ENCODE peak calls at places on chromosome 16, in eight cellular contexts. One of them, this sample, is unnamed.

GRCh38 chr16:85974428-85975375 is 75.7 kb downstream of the IRF8 start:
- DNase-seq in keratinocyte: no peak
- DNase-seq in HCT116: no peak
- DNase-seq in stimulated activated CD4-positive, alpha-beta T cell treated with anti-CD3 and anti-CD28 coated beads, Interleukin-2, amount 100 ng/mL, for 48 hours: no peak
- DNase-seq in NCI-H2081: no peak
- DNase-seq in stimulated activated CD8-positive, alpha-beta memory T cell treated with anti-CD3 and anti-CD28 coated beads, Interleukin-15, amount 100 ng/mL, for 48 hours: no peak
- DNase-seq in NCI-H446: no peak
- DNase-seq in foreskin fibroblast: no peak
- DNase-seq in this sample: no peak

GRCh38 chr16:1645914-1646525 is 32.1 kb upstream of the JPT2 start:
- DNase-seq in keratinocyte: no peak
- DNase-seq in HCT116: no peak
- DNase-seq in stimulated activated CD4-positive, alpha-beta T cell treated with anti-CD3 and anti-CD28 coated beads, Interleukin-2, amount 100 ng/mL, for 48 hours: peak; percentile 20
- DNase-seq in NCI-H2081: peak; percentile 18
- DNase-seq in stimulated activated CD8-positive, alpha-beta memory T cell treated with anti-CD3 and anti-CD28 coated beads, Interleukin-15, amount 100 ng/mL, for 48 hours: no peak
- DNase-seq in NCI-H446: no peak
- DNase-seq in foreskin fibroblast: peak; percentile 39
- DNase-seq in this sample: no peak

GRCh38 chr16:11482946-11483748 is 103.6 kb downstream of the LITAF start:
- DNase-seq in keratinocyte: no peak
- DNase-seq in HCT116: no peak
- DNase-seq in stimulated activated CD4-positive, alpha-beta T cell treated with anti-CD3 and anti-CD28 coated beads, Interleukin-2, amount 100 ng/mL, for 48 hours: no peak
- DNase-seq in NCI-H2081: no peak
- DNase-seq in stimulated activated CD8-positive, alpha-beta memory T cell treated with anti-CD3 and anti-CD28 coated beads, Interleukin-15, amount 100 ng/mL, for 48 hours: no peak
- DNase-seq in NCI-H446: no peak
- DNase-seq in foreskin fibroblast: no peak
- DNase-seq in this sample: no peak

GRCh38 chr16:70686376-70687171 is 721 bp upstream of the MTSS2 start:
- DNase-seq in keratinocyte: no peak
- DNase-seq in HCT116: no peak
- DNase-seq in stimulated activated CD4-positive, alpha-beta T cell treated with anti-CD3 and anti-CD28 coated beads, Interleukin-2, amount 100 ng/mL, for 48 hours: no peak
- DNase-seq in NCI-H2081: no peak
- DNase-seq in stimulated activated CD8-positive, alpha-beta memory T cell treated with anti-CD3 and anti-CD28 coated beads, Interleukin-15, amount 100 ng/mL, for 48 hours: no peak
- DNase-seq in NCI-H446: no peak
- DNase-seq in foreskin fibroblast: no peak
- DNase-seq in this sample: no peak

GRCh38 chr16:31874354-31875111 is 926 bp downstream of the ZNF267 start:
- DNase-seq in keratinocyte: no peak
- DNase-seq in HCT116: no peak
- DNase-seq in stimulated activated CD4-positive, alpha-beta T cell treated with anti-CD3 and anti-CD28 coated beads, Interleukin-2, amount 100 ng/mL, for 48 hours: no peak
- DNase-seq in NCI-H2081: no peak
- DNase-seq in stimulated activated CD8-positive, alpha-beta memory T cell treated with anti-CD3 and anti-CD28 coated beads, Interleukin-15, amount 100 ng/mL, for 48 hours: no peak
- DNase-seq in NCI-H446: peak; percentile 25
- DNase-seq in foreskin fibroblast: no peak
- DNase-seq in this sample: peak; percentile 60

GRCh38 chr16:81472391-81472790 is 27.8 kb downstream of the CMIP start:
- DNase-seq in keratinocyte: no peak
- DNase-seq in HCT116: no peak
- DNase-seq in stimulated activated CD4-positive, alpha-beta T cell treated with anti-CD3 and anti-CD28 coated beads, Interleukin-2, amount 100 ng/mL, for 48 hours: no peak
- DNase-seq in NCI-H2081: no peak
- DNase-seq in stimulated activated CD8-positive, alpha-beta memory T cell treated with anti-CD3 and anti-CD28 coated beads, Interleukin-15, amount 100 ng/mL, for 48 hours: no peak
- DNase-seq in NCI-H446: no peak
- DNase-seq in foreskin fibroblast: no peak
- DNase-seq in this sample: no peak

GRCh38 chr16:13873835-13874438 is 46.0 kb upstream of the ERCC4 start:
- DNase-seq in keratinocyte: no peak
- DNase-seq in HCT116: peak; percentile 28
- DNase-seq in stimulated activated CD4-positive, alpha-beta T cell treated with anti-CD3 and anti-CD28 coated beads, Interleukin-2, amount 100 ng/mL, for 48 hours: no peak
- DNase-seq in NCI-H2081: no peak
- DNase-seq in stimulated activated CD8-positive, alpha-beta memory T cell treated with anti-CD3 and anti-CD28 coated beads, Interleukin-15, amount 100 ng/mL, for 48 hours: no peak
- DNase-seq in NCI-H446: peak; percentile 60
- DNase-seq in foreskin fibroblast: no peak
- DNase-seq in this sample: peak; percentile 45

GRCh38 chr16:83532634-83533033 is 275.1 kb upstream of the HSBP1 start:
- DNase-seq in keratinocyte: no peak
- DNase-seq in HCT116: no peak
- DNase-seq in stimulated activated CD4-positive, alpha-beta T cell treated with anti-CD3 and anti-CD28 coated beads, Interleukin-2, amount 100 ng/mL, for 48 hours: no peak
- DNase-seq in NCI-H2081: no peak
- DNase-seq in stimulated activated CD8-positive, alpha-beta memory T cell treated with anti-CD3 and anti-CD28 coated beads, Interleukin-15, amount 100 ng/mL, for 48 hours: no peak
- DNase-seq in NCI-H446: no peak
- DNase-seq in foreskin fibroblast: no peak
- DNase-seq in this sample: no peak

GRCh38 chr16:29810699-29811169 is 1.3 kb upstream of the PRRT2 start:
- DNase-seq in keratinocyte: no peak
- DNase-seq in HCT116: no peak
- DNase-seq in stimulated activated CD4-positive, alpha-beta T cell treated with anti-CD3 and anti-CD28 coated beads, Interleukin-2, amount 100 ng/mL, for 48 hours: no peak
- DNase-seq in NCI-H2081: no peak
- DNase-seq in stimulated activated CD8-positive, alpha-beta memory T cell treated with anti-CD3 and anti-CD28 coated beads, Interleukin-15, amount 100 ng/mL, for 48 hours: no peak
- DNase-seq in NCI-H446: no peak
- DNase-seq in foreskin fibroblast: no peak
- DNase-seq in this sample: no peak

GRCh38 chr16:78184554-78185183 is 85.2 kb downstream of the WWOX start:
- DNase-seq in keratinocyte: no peak
- DNase-seq in HCT116: no peak
- DNase-seq in stimulated activated CD4-positive, alpha-beta T cell treated with anti-CD3 and anti-CD28 coated beads, Interleukin-2, amount 100 ng/mL, for 48 hours: no peak
- DNase-seq in NCI-H2081: peak; percentile 37
- DNase-seq in stimulated activated CD8-positive, alpha-beta memory T cell treated with anti-CD3 and anti-CD28 coated beads, Interleukin-15, amount 100 ng/mL, for 48 hours: no peak
- DNase-seq in NCI-H446: no peak
- DNase-seq in foreskin fibroblast: no peak
- DNase-seq in this sample: no peak

GRCh38 chr16:57757326-57757786 is 21.8 kb downstream of the KATNB1 start:
- DNase-seq in keratinocyte: no peak
- DNase-seq in HCT116: no peak
- DNase-seq in stimulated activated CD4-positive, alpha-beta T cell treated with anti-CD3 and anti-CD28 coated beads, Interleukin-2, amount 100 ng/mL, for 48 hours: peak; percentile 92
- DNase-seq in NCI-H2081: peak; percentile 26
- DNase-seq in stimulated activated CD8-positive, alpha-beta memory T cell treated with anti-CD3 and anti-CD28 coated beads, Interleukin-15, amount 100 ng/mL, for 48 hours: peak; percentile 63
- DNase-seq in NCI-H446: peak; percentile 56
- DNase-seq in foreskin fibroblast: peak; percentile 68
- DNase-seq in this sample: peak; percentile 49

GRCh38 chr16:75392911-75393310 is 40.4 kb downstream of the CFDP1 start:
- DNase-seq in keratinocyte: no peak
- DNase-seq in HCT116: no peak
- DNase-seq in stimulated activated CD4-positive, alpha-beta T cell treated with anti-CD3 and anti-CD28 coated beads, Interleukin-2, amount 100 ng/mL, for 48 hours: no peak
- DNase-seq in NCI-H2081: no peak
- DNase-seq in stimulated activated CD8-positive, alpha-beta memory T cell treated with anti-CD3 and anti-CD28 coated beads, Interleukin-15, amount 100 ng/mL, for 48 hours: no peak
- DNase-seq in NCI-H446: no peak
- DNase-seq in foreskin fibroblast: peak; percentile 37
- DNase-seq in this sample: no peak

GRCh38 chr16:31215287-31216115 is 1.4 kb downstream of the PYDC1 start:
- DNase-seq in keratinocyte: no peak
- DNase-seq in HCT116: peak; percentile 63
- DNase-seq in stimulated activated CD4-positive, alpha-beta T cell treated with anti-CD3 and anti-CD28 coated beads, Interleukin-2, amount 100 ng/mL, for 48 hours: no peak
- DNase-seq in NCI-H2081: no peak
- DNase-seq in stimulated activated CD8-positive, alpha-beta memory T cell treated with anti-CD3 and anti-CD28 coated beads, Interleukin-15, amount 100 ng/mL, for 48 hours: no peak
- DNase-seq in NCI-H446: no peak
- DNase-seq in foreskin fibroblast: peak; percentile 50
- DNase-seq in this sample: peak; percentile 97

GRCh38 chr16:73183678-73184092 is 135.8 kb upstream of the ZFHX3 start:
- DNase-seq in keratinocyte: no peak
- DNase-seq in HCT116: no peak
- DNase-seq in stimulated activated CD4-positive, alpha-beta T cell treated with anti-CD3 and anti-CD28 coated beads, Interleukin-2, amount 100 ng/mL, for 48 hours: no peak
- DNase-seq in NCI-H2081: no peak
- DNase-seq in stimulated activated CD8-positive, alpha-beta memory T cell treated with anti-CD3 and anti-CD28 coated beads, Interleukin-15, amount 100 ng/mL, for 48 hours: no peak
- DNase-seq in NCI-H446: no peak
- DNase-seq in foreskin fibroblast: peak; percentile 67
- DNase-seq in this sample: no peak

GRCh38 chr16:50368410-50369132 is at the start of gene BRD7:
- DNase-seq in keratinocyte: no peak
- DNase-seq in HCT116: no peak
- DNase-seq in stimulated activated CD4-positive, alpha-beta T cell treated with anti-CD3 and anti-CD28 coated beads, Interleukin-2, amount 100 ng/mL, for 48 hours: peak; percentile 62
- DNase-seq in NCI-H2081: peak; percentile 31
- DNase-seq in stimulated activated CD8-positive, alpha-beta memory T cell treated with anti-CD3 and anti-CD28 coated beads, Interleukin-15, amount 100 ng/mL, for 48 hours: peak; percentile 60
- DNase-seq in NCI-H446: peak; percentile 48
- DNase-seq in foreskin fibroblast: peak; percentile 52
- DNase-seq in this sample: peak; percentile 61

GRCh38 chr16:48232459-48233040 is 11.6 kb upstream of the LONP2 start:
- DNase-seq in keratinocyte: no peak
- DNase-seq in HCT116: no peak
- DNase-seq in stimulated activated CD4-positive, alpha-beta T cell treated with anti-CD3 and anti-CD28 coated beads, Interleukin-2, amount 100 ng/mL, for 48 hours: no peak
- DNase-seq in NCI-H2081: no peak
- DNase-seq in stimulated activated CD8-positive, alpha-beta memory T cell treated with anti-CD3 and anti-CD28 coated beads, Interleukin-15, amount 100 ng/mL, for 48 hours: no peak
- DNase-seq in NCI-H446: no peak
- DNase-seq in foreskin fibroblast: no peak
- DNase-seq in this sample: no peak

GRCh38 chr16:25065899-25066298 is 45.6 kb upstream of the LCMT1 start:
- DNase-seq in keratinocyte: no peak
- DNase-seq in HCT116: no peak
- DNase-seq in stimulated activated CD4-positive, alpha-beta T cell treated with anti-CD3 and anti-CD28 coated beads, Interleukin-2, amount 100 ng/mL, for 48 hours: no peak
- DNase-seq in NCI-H2081: no peak
- DNase-seq in stimulated activated CD8-positive, alpha-beta memory T cell treated with anti-CD3 and anti-CD28 coated beads, Interleukin-15, amount 100 ng/mL, for 48 hours: no peak
- DNase-seq in NCI-H446: no peak
- DNase-seq in foreskin fibroblast: no peak
- DNase-seq in this sample: no peak

GRCh38 chr16:27369806-27370205 is 32.2 kb upstream of the IL21R start:
- DNase-seq in keratinocyte: no peak
- DNase-seq in HCT116: no peak
- DNase-seq in stimulated activated CD4-positive, alpha-beta T cell treated with anti-CD3 and anti-CD28 coated beads, Interleukin-2, amount 100 ng/mL, for 48 hours: no peak
- DNase-seq in NCI-H2081: no peak
- DNase-seq in stimulated activated CD8-positive, alpha-beta memory T cell treated with anti-CD3 and anti-CD28 coated beads, Interleukin-15, amount 100 ng/mL, for 48 hours: no peak
- DNase-seq in NCI-H446: no peak
- DNase-seq in foreskin fibroblast: peak; percentile 91
- DNase-seq in this sample: no peak

GRCh38 chr16:89738538-89739317 is 17.4 kb downstream of the ZNF276 start:
- DNase-seq in keratinocyte: no peak
- DNase-seq in HCT116: no peak
- DNase-seq in stimulated activated CD4-positive, alpha-beta T cell treated with anti-CD3 and anti-CD28 coated beads, Interleukin-2, amount 100 ng/mL, for 48 hours: no peak
- DNase-seq in NCI-H2081: no peak
- DNase-seq in stimulated activated CD8-positive, alpha-beta memory T cell treated with anti-CD3 and anti-CD28 coated beads, Interleukin-15, amount 100 ng/mL, for 48 hours: no peak
- DNase-seq in NCI-H446: no peak
- DNase-seq in foreskin fibroblast: no peak
- DNase-seq in this sample: no peak

GRCh38 chr16:57760357-57761160 is 25.0 kb downstream of the KATNB1 start:
- DNase-seq in keratinocyte: no peak
- DNase-seq in HCT116: no peak
- DNase-seq in stimulated activated CD4-positive, alpha-beta T cell treated with anti-CD3 and anti-CD28 coated beads, Interleukin-2, amount 100 ng/mL, for 48 hours: no peak
- DNase-seq in NCI-H2081: no peak
- DNase-seq in stimulated activated CD8-positive, alpha-beta memory T cell treated with anti-CD3 and anti-CD28 coated beads, Interleukin-15, amount 100 ng/mL, for 48 hours: no peak
- DNase-seq in NCI-H446: no peak
- DNase-seq in foreskin fibroblast: no peak
- DNase-seq in this sample: no peak

GRCh38 chr16:783404-784161 is 4.6 kb downstream of the RPUSD1 start:
- DNase-seq in keratinocyte: no peak
- DNase-seq in HCT116: no peak
- DNase-seq in stimulated activated CD4-positive, alpha-beta T cell treated with anti-CD3 and anti-CD28 coated beads, Interleukin-2, amount 100 ng/mL, for 48 hours: no peak
- DNase-seq in NCI-H2081: no peak
- DNase-seq in stimulated activated CD8-positive, alpha-beta memory T cell treated with anti-CD3 and anti-CD28 coated beads, Interleukin-15, amount 100 ng/mL, for 48 hours: no peak
- DNase-seq in NCI-H446: no peak
- DNase-seq in foreskin fibroblast: no peak
- DNase-seq in this sample: no peak

GRCh38 chr16:12392585-12393089 is 411.1 kb downstream of the CPPED1 start:
- DNase-seq in keratinocyte: no peak
- DNase-seq in HCT116: no peak
- DNase-seq in stimulated activated CD4-positive, alpha-beta T cell treated with anti-CD3 and anti-CD28 coated beads, Interleukin-2, amount 100 ng/mL, for 48 hours: no peak
- DNase-seq in NCI-H2081: no peak
- DNase-seq in stimulated activated CD8-positive, alpha-beta memory T cell treated with anti-CD3 and anti-CD28 coated beads, Interleukin-15, amount 100 ng/mL, for 48 hours: no peak
- DNase-seq in NCI-H446: no peak
- DNase-seq in foreskin fibroblast: no peak
- DNase-seq in this sample: no peak

GRCh38 chr16:84868829-84869457 is 49.2 kb downstream of the CRISPLD2 start:
- DNase-seq in keratinocyte: no peak
- DNase-seq in HCT116: no peak
- DNase-seq in stimulated activated CD4-positive, alpha-beta T cell treated with anti-CD3 and anti-CD28 coated beads, Interleukin-2, amount 100 ng/mL, for 48 hours: no peak
- DNase-seq in NCI-H2081: no peak
- DNase-seq in stimulated activated CD8-positive, alpha-beta memory T cell treated with anti-CD3 and anti-CD28 coated beads, Interleukin-15, amount 100 ng/mL, for 48 hours: no peak
- DNase-seq in NCI-H446: peak; percentile 66
- DNase-seq in foreskin fibroblast: no peak
- DNase-seq in this sample: no peak

GRCh38 chr16:70688266-70688742 is 2.5 kb upstream of the MTSS2 start:
- DNase-seq in keratinocyte: no peak
- DNase-seq in HCT116: no peak
- DNase-seq in stimulated activated CD4-positive, alpha-beta T cell treated with anti-CD3 and anti-CD28 coated beads, Interleukin-2, amount 100 ng/mL, for 48 hours: no peak
- DNase-seq in NCI-H2081: no peak
- DNase-seq in stimulated activated CD8-positive, alpha-beta memory T cell treated with anti-CD3 and anti-CD28 coated beads, Interleukin-15, amount 100 ng/mL, for 48 hours: no peak
- DNase-seq in NCI-H446: peak; percentile 62
- DNase-seq in foreskin fibroblast: no peak
- DNase-seq in this sample: no peak

GRCh38 chr16:75121949-75122568 is 5.5 kb upstream of the LDHD start:
- DNase-seq in keratinocyte: no peak
- DNase-seq in HCT116: no peak
- DNase-seq in stimulated activated CD4-positive, alpha-beta T cell treated with anti-CD3 and anti-CD28 coated beads, Interleukin-2, amount 100 ng/mL, for 48 hours: no peak
- DNase-seq in NCI-H2081: no peak
- DNase-seq in stimulated activated CD8-positive, alpha-beta memory T cell treated with anti-CD3 and anti-CD28 coated beads, Interleukin-15, amount 100 ng/mL, for 48 hours: no peak
- DNase-seq in NCI-H446: no peak
- DNase-seq in foreskin fibroblast: no peak
- DNase-seq in this sample: no peak

GRCh38 chr16:84883301-84883700 is 63.5 kb downstream of the CRISPLD2 start:
- DNase-seq in keratinocyte: no peak
- DNase-seq in HCT116: no peak
- DNase-seq in stimulated activated CD4-positive, alpha-beta T cell treated with anti-CD3 and anti-CD28 coated beads, Interleukin-2, amount 100 ng/mL, for 48 hours: no peak
- DNase-seq in NCI-H2081: no peak
- DNase-seq in stimulated activated CD8-positive, alpha-beta memory T cell treated with anti-CD3 and anti-CD28 coated beads, Interleukin-15, amount 100 ng/mL, for 48 hours: no peak
- DNase-seq in NCI-H446: no peak
- DNase-seq in foreskin fibroblast: no peak
- DNase-seq in this sample: no peak

GRCh38 chr16:30183961-30184429 is 593 bp downstream of the CORO1A start:
- DNase-seq in keratinocyte: no peak
- DNase-seq in HCT116: no peak
- DNase-seq in stimulated activated CD4-positive, alpha-beta T cell treated with anti-CD3 and anti-CD28 coated beads, Interleukin-2, amount 100 ng/mL, for 48 hours: peak; percentile 53
- DNase-seq in NCI-H2081: no peak
- DNase-seq in stimulated activated CD8-positive, alpha-beta memory T cell treated with anti-CD3 and anti-CD28 coated beads, Interleukin-15, amount 100 ng/mL, for 48 hours: peak; percentile 46
- DNase-seq in NCI-H446: no peak
- DNase-seq in foreskin fibroblast: no peak
- DNase-seq in this sample: no peak

GRCh38 chr16:67470314-67470713 is 10.6 kb downstream of the ATP6V0D1 start:
- DNase-seq in keratinocyte: no peak
- DNase-seq in HCT116: no peak
- DNase-seq in stimulated activated CD4-positive, alpha-beta T cell treated with anti-CD3 and anti-CD28 coated beads, Interleukin-2, amount 100 ng/mL, for 48 hours: no peak
- DNase-seq in NCI-H2081: no peak
- DNase-seq in stimulated activated CD8-positive, alpha-beta memory T cell treated with anti-CD3 and anti-CD28 coated beads, Interleukin-15, amount 100 ng/mL, for 48 hours: no peak
- DNase-seq in NCI-H446: peak; percentile 83
- DNase-seq in foreskin fibroblast: no peak
- DNase-seq in this sample: no peak

GRCh38 chr16:57773680-57774295 is 28.5 kb downstream of the KIFC3 start:
- DNase-seq in keratinocyte: no peak
- DNase-seq in HCT116: no peak
- DNase-seq in stimulated activated CD4-positive, alpha-beta T cell treated with anti-CD3 and anti-CD28 coated beads, Interleukin-2, amount 100 ng/mL, for 48 hours: no peak
- DNase-seq in NCI-H2081: no peak
- DNase-seq in stimulated activated CD8-positive, alpha-beta memory T cell treated with anti-CD3 and anti-CD28 coated beads, Interleukin-15, amount 100 ng/mL, for 48 hours: no peak
- DNase-seq in NCI-H446: no peak
- DNase-seq in foreskin fibroblast: no peak
- DNase-seq in this sample: no peak

GRCh38 chr16:58832496-58832895 is 98.4 kb upstream of the GOT2 start:
- DNase-seq in keratinocyte: no peak
- DNase-seq in HCT116: no peak
- DNase-seq in stimulated activated CD4-positive, alpha-beta T cell treated with anti-CD3 and anti-CD28 coated beads, Interleukin-2, amount 100 ng/mL, for 48 hours: no peak
- DNase-seq in NCI-H2081: no peak
- DNase-seq in stimulated activated CD8-positive, alpha-beta memory T cell treated with anti-CD3 and anti-CD28 coated beads, Interleukin-15, amount 100 ng/mL, for 48 hours: no peak
- DNase-seq in NCI-H446: no peak
- DNase-seq in foreskin fibroblast: no peak
- DNase-seq in this sample: peak; percentile 65

GRCh38 chr16:12081048-12081404 is 104.5 kb downstream of the SNX29 start:
- DNase-seq in keratinocyte: no peak
- DNase-seq in HCT116: no peak
- DNase-seq in stimulated activated CD4-positive, alpha-beta T cell treated with anti-CD3 and anti-CD28 coated beads, Interleukin-2, amount 100 ng/mL, for 48 hours: peak; percentile 40
- DNase-seq in NCI-H2081: no peak
- DNase-seq in stimulated activated CD8-positive, alpha-beta memory T cell treated with anti-CD3 and anti-CD28 coated beads, Interleukin-15, amount 100 ng/mL, for 48 hours: peak; percentile 32
- DNase-seq in NCI-H446: no peak
- DNase-seq in foreskin fibroblast: no peak
- DNase-seq in this sample: no peak

GRCh38 chr16:75264531-75264998 is 13.1 kb upstream of the BCAR1 start:
- DNase-seq in keratinocyte: no peak
- DNase-seq in HCT116: no peak
- DNase-seq in stimulated activated CD4-positive, alpha-beta T cell treated with anti-CD3 and anti-CD28 coated beads, Interleukin-2, amount 100 ng/mL, for 48 hours: no peak
- DNase-seq in NCI-H2081: no peak
- DNase-seq in stimulated activated CD8-positive, alpha-beta memory T cell treated with anti-CD3 and anti-CD28 coated beads, Interleukin-15, amount 100 ng/mL, for 48 hours: no peak
- DNase-seq in NCI-H446: peak; percentile 62
- DNase-seq in foreskin fibroblast: no peak
- DNase-seq in this sample: no peak

GRCh38 chr16:49513040-49513439 is 139.4 kb downstream of the C16orf78 start:
- DNase-seq in keratinocyte: no peak
- DNase-seq in HCT116: no peak
- DNase-seq in stimulated activated CD4-positive, alpha-beta T cell treated with anti-CD3 and anti-CD28 coated beads, Interleukin-2, amount 100 ng/mL, for 48 hours: no peak
- DNase-seq in NCI-H2081: no peak
- DNase-seq in stimulated activated CD8-positive, alpha-beta memory T cell treated with anti-CD3 and anti-CD28 coated beads, Interleukin-15, amount 100 ng/mL, for 48 hours: no peak
- DNase-seq in NCI-H446: peak; percentile 39
- DNase-seq in foreskin fibroblast: no peak
- DNase-seq in this sample: no peak

GRCh38 chr16:57216968-57217367 is 28.1 kb upstream of the ARL2BP start:
- DNase-seq in keratinocyte: no peak
- DNase-seq in HCT116: no peak
- DNase-seq in stimulated activated CD4-positive, alpha-beta T cell treated with anti-CD3 and anti-CD28 coated beads, Interleukin-2, amount 100 ng/mL, for 48 hours: no peak
- DNase-seq in NCI-H2081: no peak
- DNase-seq in stimulated activated CD8-positive, alpha-beta memory T cell treated with anti-CD3 and anti-CD28 coated beads, Interleukin-15, amount 100 ng/mL, for 48 hours: no peak
- DNase-seq in NCI-H446: no peak
- DNase-seq in foreskin fibroblast: no peak
- DNase-seq in this sample: no peak